ENCODE peak calls at places on chromosomes 12 and 14, in five cellular contexts. S is AG09309, R is endothelial cell, M is fibroblast of the aortic adventitia, Q is astrocyte of the spinal cord. U is an unnamed sample.

GRCh38 chr12:121800694-121801600 is 2.9 kb upstream of the SETD1B start:
- DNase-seq in Q (peak), M (peak), R (no peak), S (no peak), U (no peak)

GRCh38 chr12:107519906-107520859 is 165.4 kb upstream of the PWP1 start:
- DNase-seq in S (no peak), R (no peak), Q (no peak), M (no peak), U (no peak)

GRCh38 chr14:88426271-88426670 is 40.8 kb downstream of the SPATA7 start:
- DNase-seq in S (no peak), M (peak), R (no peak), Q (peak), U (no peak)

GRCh38 chr12:47234576-47235141 is 154.9 kb upstream of the AMIGO2 start:
- DNase-seq in Q (no peak), R (no peak), S (no peak), M (no peak), U (no peak)

GRCh38 chr14:104143071-104143470 is 4.7 kb downstream of the KIF26A start:
- DNase-seq in Q (no peak), R (no peak), S (no peak), M (no peak), U (no peak)

GRCh38 chr12:70520847-70521246 is 116.4 kb downstream of the PTPRB start:
- DNase-seq in S (no peak), Q (no peak), R (no peak), M (no peak), U (no peak)

GRCh38 chr12:58757422-58757821 is 162.9 kb downstream of the LRIG3 start:
- DNase-seq in Q (peak), M (peak), S (peak), R (no peak), U (no peak)

GRCh38 chr14:103164006-103164405 is 40.7 kb downstream of the TNFAIP2 start:
- DNase-seq in S (no peak), M (no peak), Q (no peak), R (no peak), U (no peak)

GRCh38 chr14:81208489-81208888 is 12.3 kb downstream of the GTF2A1 start:
- DNase-seq in M (no peak), Q (no peak), R (no peak), S (no peak), U (no peak)

GRCh38 chr14:31265701-31266398 is 58.3 kb upstream of the HECTD1 start:
- DNase-seq in S (no peak), M (peak), Q (peak), R (no peak), U (no peak)

GRCh38 chr12:23707270-23707669 is 242.2 kb downstream of the SOX5 start:
- DNase-seq in S (no peak), M (peak), Q (no peak), R (no peak), U (no peak)

GRCh38 chr14:32702571-32702970 is 236.1 kb upstream of the NPAS3 start:
- DNase-seq in Q (peak), R (peak), S (no peak), M (peak), U (no peak)

GRCh38 chr12:66571361-66571760 is 107.5 kb downstream of the GRIP1 start:
- DNase-seq in S (no peak), R (no peak), M (no peak), Q (no peak), U (no peak)

GRCh38 chr12:63822352-63822751 is 22.1 kb upstream of the SRGAP1 start:
- DNase-seq in S (no peak), Q (peak), M (peak), R (no peak), U (no peak)

GRCh38 chr12:7017870-7018349 is 366 bp downstream of the LPCAT3 start:
- DNase-seq in M (no peak), S (no peak), R (no peak), Q (no peak), U (no peak)

GRCh38 chr14:56202256-56202655 is 84.0 kb downstream of the PELI2 start:
- DNase-seq in S (no peak), M (no peak), Q (no peak), R (no peak), U (no peak)

GRCh38 chr12:90936230-90937005 is 18.6 kb downstream of the CCER1 start:
- DNase-seq in S (no peak), Q (no peak), R (no peak), M (no peak), U (no peak)
- TF ChIP-seq CTCF in S (no peak), Q (no peak), R (no peak), M (no peak), U (no peak)

GRCh38 chr12:85005615-85006014 is 30.5 kb downstream of the TSPAN19 start:
- DNase-seq in R (no peak), S (no peak), M (no peak), Q (no peak), U (no peak)
- TF ChIP-seq CTCF in R (no peak), S (no peak), M (no peak), Q (no peak), U (no peak)

GRCh38 chr12:14770495-14771313 is 32.6 kb downstream of the WBP11 start:
- DNase-seq in R (peak), M (peak), S (peak), Q (peak), U (no peak)

GRCh38 chr12:14769837-14770494 is 33.3 kb downstream of the WBP11 start:
- DNase-seq in Q (peak), R (peak), S (peak), M (peak), U (no peak)

GRCh38 chr12:14767617-14768016 is 35.7 kb downstream of the WBP11 start:
- DNase-seq in Q (no peak), M (no peak), R (no peak), S (no peak), U (no peak)

GRCh38 chr12:14768823-14769405 is 34.4 kb downstream of the WBP11 start:
- DNase-seq in Q (peak), M (peak), S (no peak), R (peak), U (no peak)

DNA sequence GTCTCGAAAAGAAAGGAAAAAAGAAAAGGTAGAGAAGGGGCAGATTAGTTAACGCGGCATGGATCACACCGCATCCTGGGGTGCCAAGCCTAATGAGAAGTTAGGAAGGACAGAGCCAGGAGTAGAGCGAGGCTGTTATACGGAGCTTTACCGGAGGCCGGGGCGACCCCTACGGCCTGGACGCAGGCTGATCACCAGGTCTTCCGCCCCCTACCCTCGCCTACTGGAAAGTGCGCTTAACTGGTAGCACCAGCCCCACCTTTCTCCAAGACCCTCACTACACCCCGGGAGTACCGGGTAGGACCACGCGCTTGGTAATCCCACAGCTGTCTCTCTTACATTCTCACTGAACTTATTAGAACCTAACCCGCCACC is 33.8 kb downstream of the WBP11 start:
- DNase-seq in S (no peak), R (peak), Q (peak), M (no peak), U (no peak)
- TF ChIP-seq CTCF in S (no peak), R (no peak), Q (peak), M (peak), U (no peak)

DNA sequence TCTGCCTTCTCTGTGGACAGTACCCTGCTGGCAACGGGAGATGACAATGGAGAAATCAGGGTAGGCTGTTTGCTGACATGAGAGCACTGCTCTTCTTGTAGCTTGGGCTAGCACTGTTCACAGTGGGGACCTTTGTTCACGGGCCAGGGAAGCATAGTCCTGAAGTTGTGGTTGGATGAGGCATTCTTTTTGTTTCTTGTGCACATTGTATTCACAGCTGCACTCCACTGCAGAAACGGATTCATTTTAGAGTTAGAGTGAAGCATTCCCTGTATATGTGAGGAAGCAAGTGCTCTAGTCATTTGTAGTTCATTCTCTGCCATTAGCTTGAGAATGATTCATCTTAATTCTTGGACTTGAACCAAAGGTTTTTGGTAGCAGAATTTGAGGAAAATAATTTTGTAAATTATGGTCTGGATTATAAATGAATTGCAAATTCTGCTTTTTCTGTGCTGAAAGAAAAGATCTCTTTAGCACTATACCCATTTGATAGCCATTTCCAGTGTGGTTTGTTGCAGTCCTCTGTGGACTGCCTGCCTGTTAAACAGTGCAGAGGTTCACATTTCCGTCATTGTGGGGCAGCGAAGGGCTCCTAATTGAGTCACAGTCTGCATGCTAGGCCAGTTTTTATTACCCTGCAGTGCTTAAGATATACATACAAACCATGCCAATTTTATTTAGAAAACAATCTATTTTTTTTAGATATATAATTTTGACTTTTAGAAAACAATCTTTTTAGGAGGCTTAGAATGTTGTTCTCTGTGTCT is 80.6 kb downstream of the APAF1 start:
- DNase-seq in R (peak), M (peak), Q (peak), S (peak), U (no peak)
- TF ChIP-seq CTCF in R (no peak), M (peak), Q (peak), S (peak), U (peak)

DNA sequence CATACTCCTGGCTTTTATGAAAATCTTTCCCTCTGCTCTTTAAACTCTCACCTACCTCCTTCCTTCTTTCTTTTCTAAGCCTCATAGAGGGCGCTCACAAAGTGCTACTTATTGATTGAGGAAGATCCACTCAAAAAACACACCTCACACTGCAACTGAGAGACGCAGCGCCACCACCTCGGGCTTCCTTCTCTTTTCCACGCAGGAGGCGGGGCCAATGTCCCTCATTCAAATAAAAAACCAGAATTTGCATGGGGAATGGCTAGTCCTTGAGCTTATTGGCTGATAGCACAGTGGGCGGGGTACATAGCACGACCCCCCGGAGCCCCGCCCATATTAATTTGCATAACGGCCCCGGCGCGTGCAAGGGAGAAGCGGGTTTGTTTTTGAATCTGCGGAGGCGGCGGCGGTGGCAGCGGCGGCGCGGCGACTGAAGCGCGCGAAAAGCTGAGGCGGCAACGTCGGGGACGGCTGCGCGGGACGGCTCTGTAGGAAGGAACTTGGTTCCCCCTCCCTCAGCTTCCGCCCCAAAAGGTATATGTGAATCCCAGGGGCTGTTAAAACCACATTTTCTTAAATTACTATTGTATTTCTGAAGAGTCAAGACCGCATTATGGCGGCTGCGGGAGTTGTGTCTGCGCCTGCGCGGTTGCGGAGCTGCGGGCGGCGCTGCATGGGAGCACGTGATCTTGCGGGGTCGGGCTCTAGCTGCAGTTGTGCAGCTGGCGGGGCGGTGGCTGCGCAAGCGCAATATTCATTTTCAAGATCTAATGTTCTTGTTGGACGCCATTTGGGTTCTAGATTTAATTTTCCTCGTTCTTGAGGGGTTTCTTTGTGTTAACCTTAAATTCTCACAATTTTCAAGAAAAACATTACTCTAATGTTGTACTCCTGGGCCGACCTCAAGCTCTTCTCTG is at the start of gene ATF7IP:
- DNase-seq in R (peak), Q (peak), S (peak), M (peak), U (no peak)
- TF ChIP-seq CTCF in R (no peak), Q (peak), S (peak), M (peak), U (peak)

GRCh38 chr12:100110276-100110675 is 32.4 kb downstream of the BLTP3B start:
- DNase-seq in S (no peak), R (no peak), M (no peak), Q (no peak), U (no peak)
- TF ChIP-seq CTCF in S (no peak), R (no peak), M (no peak), Q (no peak), U (no peak)

GRCh38 chr12:14986449-14986848 is 13.6 kb downstream of the PDE6H start:
- DNase-seq in R (no peak), M (no peak), Q (no peak), S (no peak), U (no peak)
- TF ChIP-seq CTCF in R (no peak), M (no peak), Q (peak), S (no peak), U (peak)

GRCh38 chr14:90726656-90727055 is 89.6 kb downstream of the TTC7B start:
- DNase-seq in S (no peak), M (peak), Q (peak), R (no peak), U (no peak)
- TF ChIP-seq CTCF in S (peak), M (peak), Q (peak), R (no peak), U (no peak)

U was measured in D721Med.